ENCODE peak calls at places on chromosomes 1 and 21, in five cellular contexts. One of them, this sample, is unnamed. For H3K4me1, the result is how much of the 10 kb centered on the place peaks cover.

GRCh38 chr1:214476958-214477870 is 74.2 kb downstream of the PTPN14 start:
- DNase-seq in fibroblast of lung: peak
- DNase-seq in tibial artery: no peak
- DNase-seq in sigmoid colon: no peak
- DNase-seq in CD8-positive, alpha-beta T cell: no peak
- DNase-seq in this sample: no peak

GRCh38 chr1:72037745-72038343 is 244.5 kb downstream of the NEGR1 start:
- DNase-seq in fibroblast of lung: peak
- DNase-seq in CD8-positive, alpha-beta T cell: peak
- DNase-seq in sigmoid colon: no peak
- DNase-seq in tibial artery: no peak
- DNase-seq in this sample: no peak

GRCh38 chr1:156128749-156129682 is 14.5 kb downstream of the LMNA start:
- DNase-seq in fibroblast of lung: peak
- DNase-seq in tibial artery: peak
- DNase-seq in CD8-positive, alpha-beta T cell: no peak
- DNase-seq in sigmoid colon: peak
- DNase-seq in this sample: no peak

GRCh38 chr1:85484716-85485115 is 19.8 kb upstream of the DDAH1 start:
- DNase-seq in sigmoid colon: no peak
- DNase-seq in CD8-positive, alpha-beta T cell: no peak
- DNase-seq in tibial artery: no peak
- DNase-seq in fibroblast of lung: no peak
- DNase-seq in this sample: no peak

GRCh38 chr1:198437352-198437751 is 103.1 kb downstream of the ATP6V1G3 start:
- DNase-seq in CD8-positive, alpha-beta T cell: no peak
- DNase-seq in fibroblast of lung: no peak
- DNase-seq in tibial artery: no peak
- DNase-seq in sigmoid colon: no peak
- DNase-seq in this sample: no peak

GRCh38 chr1:88684482-88685238 is 587 bp downstream of the PKN2 start:
- DNase-seq in CD8-positive, alpha-beta T cell: peak
- DNase-seq in sigmoid colon: peak
- DNase-seq in tibial artery: peak
- DNase-seq in fibroblast of lung: peak
- DNase-seq in this sample: peak

GRCh38 chr1:85379203-85380136 is 85.5 kb downstream of the DDAH1 start:
- DNase-seq in tibial artery: no peak
- DNase-seq in fibroblast of lung: peak
- DNase-seq in CD8-positive, alpha-beta T cell: no peak
- DNase-seq in sigmoid colon: no peak
- DNase-seq in this sample: no peak

GRCh38 chr21:15421947-15422346 is 307.8 kb upstream of the USP25 start:
- DNase-seq in CD8-positive, alpha-beta T cell: no peak
- DNase-seq in sigmoid colon: no peak
- DNase-seq in fibroblast of lung: no peak
- DNase-seq in tibial artery: no peak
- DNase-seq in this sample: no peak

GRCh38 chr1:115952547-115952946 is 23.8 kb upstream of the SLC22A15 start:
- DNase-seq in sigmoid colon: no peak
- DNase-seq in fibroblast of lung: no peak
- DNase-seq in CD8-positive, alpha-beta T cell: no peak
- DNase-seq in tibial artery: no peak
- DNase-seq in this sample: no peak

GRCh38 chr1:211648980-211649934 is 26.2 kb downstream of the NEK2 start:
- DNase-seq in sigmoid colon: no peak
- DNase-seq in CD8-positive, alpha-beta T cell: no peak
- DNase-seq in tibial artery: peak
- DNase-seq in fibroblast of lung: peak
- DNase-seq in this sample: no peak

GRCh38 chr1:5388622-5389021 is 603.6 kb downstream of the NPHP4 start:
- DNase-seq in CD8-positive, alpha-beta T cell: no peak
- DNase-seq in tibial artery: no peak
- DNase-seq in sigmoid colon: no peak
- DNase-seq in fibroblast of lung: no peak
- DNase-seq in this sample: no peak

GRCh38 chr1:211781260-211781659 is 49.3 kb downstream of the LPGAT1 start:
- DNase-seq in tibial artery: no peak
- DNase-seq in fibroblast of lung: no peak
- DNase-seq in sigmoid colon: no peak
- DNase-seq in CD8-positive, alpha-beta T cell: no peak
- DNase-seq in this sample: no peak

GRCh38 chr1:48500541-48501440 is 28.8 kb upstream of the SPATA6 start:
- DNase-seq in sigmoid colon: no peak
- DNase-seq in tibial artery: no peak
- DNase-seq in CD8-positive, alpha-beta T cell: no peak
- DNase-seq in fibroblast of lung: no peak
- DNase-seq in this sample: no peak

GRCh38 chr1:154607084-154607747 is 770 bp downstream of the ADAR start:
- DNase-seq in sigmoid colon: no peak
- DNase-seq in CD8-positive, alpha-beta T cell: peak
- DNase-seq in tibial artery: no peak
- DNase-seq in fibroblast of lung: peak
- DNase-seq in this sample: no peak

GRCh38 chr1:38608202-38608864 is 251.2 kb downstream of the RRAGC start:
- DNase-seq in sigmoid colon: no peak
- DNase-seq in CD8-positive, alpha-beta T cell: peak
- DNase-seq in tibial artery: no peak
- DNase-seq in fibroblast of lung: no peak
- DNase-seq in this sample: no peak

GRCh38 chr21:29938968-29939858 is 583 bp downstream of the GRIK1 start:
- DNase-seq in CD8-positive, alpha-beta T cell: no peak
- DNase-seq in sigmoid colon: peak
- DNase-seq in fibroblast of lung: peak
- DNase-seq in tibial artery: no peak
- DNase-seq in this sample: no peak

GRCh38 chr1:67211589-67212563 is 45.6 kb downstream of the IL23R start:
- DNase-seq in CD8-positive, alpha-beta T cell: peak
- DNase-seq in sigmoid colon: no peak
- DNase-seq in fibroblast of lung: peak
- DNase-seq in tibial artery: no peak
- DNase-seq in this sample: peak

GRCh38 chr1:37958690-37959089 is 11.8 kb upstream of the INPP5B start:
- DNase-seq in CD8-positive, alpha-beta T cell: no peak
- DNase-seq in fibroblast of lung: peak
- DNase-seq in tibial artery: no peak
- DNase-seq in sigmoid colon: no peak
- DNase-seq in this sample: no peak

GRCh38 chr1:178503849-178504248 is 7.1 kb upstream of the CLEC20A start:
- DNase-seq in fibroblast of lung: no peak
- DNase-seq in tibial artery: peak
- DNase-seq in sigmoid colon: no peak
- DNase-seq in CD8-positive, alpha-beta T cell: no peak
- DNase-seq in this sample: no peak

GRCh38 chr1:98110674-98111073 is 189.8 kb upstream of the DPYD start:
- DNase-seq in tibial artery: no peak
- DNase-seq in CD8-positive, alpha-beta T cell: no peak
- DNase-seq in fibroblast of lung: peak
- DNase-seq in sigmoid colon: no peak
- DNase-seq in this sample: no peak

GRCh38 chr1:34113887-34114286 is 51.1 kb downstream of the CSMD2 start:
- DNase-seq in fibroblast of lung: no peak
- DNase-seq in sigmoid colon: no peak
- DNase-seq in tibial artery: no peak
- DNase-seq in CD8-positive, alpha-beta T cell: no peak
- DNase-seq in this sample: no peak

GRCh38 chr1:52432807-52433206 is 28.4 kb downstream of the PRPF38A start:
- DNase-seq in sigmoid colon: no peak
- DNase-seq in fibroblast of lung: no peak
- DNase-seq in tibial artery: no peak
- DNase-seq in CD8-positive, alpha-beta T cell: no peak
- DNase-seq in this sample: no peak
- H3K4me3 ChIP-seq in sigmoid colon: no peak
- H3K4me3 ChIP-seq in fibroblast of lung: no peak
- H3K4me3 ChIP-seq in tibial artery: no peak
- H3K4me3 ChIP-seq in CD8-positive, alpha-beta T cell: no peak
- H3K4me3 ChIP-seq in this sample: no peak

DNA sequence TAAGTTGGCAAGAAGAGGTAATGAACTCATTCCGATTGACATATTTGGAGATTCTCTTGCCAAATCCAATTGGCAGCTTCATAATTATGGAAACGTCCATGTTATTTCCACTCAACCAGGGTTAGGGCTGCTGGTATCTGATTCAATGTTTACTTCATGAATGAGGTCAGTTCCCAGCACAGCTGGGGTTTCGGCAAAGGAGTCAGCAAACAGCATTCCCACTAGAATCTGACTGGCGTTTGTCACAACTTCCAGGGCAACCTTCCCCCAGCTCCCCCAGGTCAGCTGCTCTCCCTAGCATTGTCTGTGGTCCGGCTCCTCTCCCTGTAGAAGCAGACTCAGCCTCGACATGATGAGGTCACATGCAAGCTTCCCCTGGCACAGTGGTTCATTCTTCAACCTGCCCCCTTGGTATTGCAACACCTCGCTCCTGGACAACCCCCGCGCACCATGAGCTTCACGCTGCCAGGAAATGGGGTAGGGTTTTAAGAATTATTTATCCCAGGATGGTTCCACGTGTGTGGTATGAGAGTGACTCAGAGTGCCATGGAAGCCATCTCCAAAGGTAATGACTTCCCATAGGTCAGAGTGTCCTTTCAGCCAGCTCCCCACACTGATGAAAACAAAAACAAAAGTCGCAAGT is 100.7 kb upstream of the SLC25A33 start:
- DNase-seq in fibroblast of lung: peak
- DNase-seq in tibial artery: peak
- DNase-seq in sigmoid colon: peak
- DNase-seq in CD8-positive, alpha-beta T cell: no peak
- DNase-seq in this sample: no peak
- H3K27ac ChIP-seq in fibroblast of lung: peak
- H3K27ac ChIP-seq in tibial artery: peak
- H3K27ac ChIP-seq in sigmoid colon: peak
- H3K27ac ChIP-seq in CD8-positive, alpha-beta T cell: no peak
- H3K27ac ChIP-seq in this sample: no peak

GRCh38 chr1:223723351-223723904 is 11.1 kb downstream of the CAPN2 start:
- DNase-seq in CD8-positive, alpha-beta T cell: no peak
- DNase-seq in fibroblast of lung: no peak
- DNase-seq in tibial artery: no peak
- DNase-seq in sigmoid colon: no peak
- DNase-seq in this sample: no peak

GRCh38 chr1:223717695-223718363 is 5.5 kb downstream of the CAPN2 start:
- DNase-seq in sigmoid colon: no peak
- DNase-seq in tibial artery: no peak
- DNase-seq in fibroblast of lung: no peak
- DNase-seq in CD8-positive, alpha-beta T cell: no peak
- DNase-seq in this sample: no peak

GRCh38 chr1:223721658-223722606 is 9.6 kb downstream of the CAPN2 start:
- DNase-seq in tibial artery: no peak
- DNase-seq in sigmoid colon: no peak
- DNase-seq in CD8-positive, alpha-beta T cell: no peak
- DNase-seq in fibroblast of lung: no peak
- DNase-seq in this sample: no peak

GRCh38 chr1:223718850-223719249 is 6.5 kb downstream of the CAPN2 start:
- DNase-seq in tibial artery: no peak
- DNase-seq in sigmoid colon: no peak
- DNase-seq in fibroblast of lung: no peak
- DNase-seq in CD8-positive, alpha-beta T cell: no peak
- DNase-seq in this sample: no peak

DNA sequence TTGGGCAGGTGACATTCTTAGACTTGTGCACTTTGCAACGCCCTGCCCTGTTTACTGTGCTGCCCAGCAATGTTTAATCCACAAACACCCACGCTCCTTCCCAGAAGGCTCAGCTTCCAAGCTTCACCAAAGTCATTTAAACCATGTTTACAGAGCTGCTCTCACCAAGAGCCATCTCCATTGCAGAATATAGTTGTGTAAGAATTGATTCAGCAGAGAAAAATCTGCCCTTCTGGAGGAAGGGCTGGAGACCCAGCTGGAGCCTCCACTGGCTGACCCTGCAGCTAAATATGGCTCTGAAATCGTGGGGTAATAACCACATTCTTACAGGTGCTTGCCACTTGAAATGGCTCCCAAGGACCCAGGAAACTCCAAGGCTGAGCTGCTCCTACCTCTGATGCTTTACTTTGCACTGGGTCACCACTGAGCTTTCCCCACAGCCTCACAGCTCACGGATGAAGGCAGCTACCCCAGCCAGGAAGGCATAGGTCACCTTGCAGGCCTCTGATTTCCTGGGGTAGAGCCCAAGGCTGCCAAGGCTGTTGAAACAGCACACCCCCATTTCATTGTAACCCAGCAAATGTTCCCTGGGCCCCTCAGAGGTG is 8.8 kb downstream of the CAPN2 start:
- DNase-seq in tibial artery: peak
- DNase-seq in CD8-positive, alpha-beta T cell: no peak
- DNase-seq in fibroblast of lung: peak
- DNase-seq in sigmoid colon: no peak
- DNase-seq in this sample: no peak
- H3K4me1 ChIP-seq in tibial artery: under half
- H3K4me1 ChIP-seq in CD8-positive, alpha-beta T cell: under half
- H3K4me1 ChIP-seq in fibroblast of lung: under half
- H3K4me1 ChIP-seq in sigmoid colon: under half
- H3K4me1 ChIP-seq in this sample: half or more

DNA sequence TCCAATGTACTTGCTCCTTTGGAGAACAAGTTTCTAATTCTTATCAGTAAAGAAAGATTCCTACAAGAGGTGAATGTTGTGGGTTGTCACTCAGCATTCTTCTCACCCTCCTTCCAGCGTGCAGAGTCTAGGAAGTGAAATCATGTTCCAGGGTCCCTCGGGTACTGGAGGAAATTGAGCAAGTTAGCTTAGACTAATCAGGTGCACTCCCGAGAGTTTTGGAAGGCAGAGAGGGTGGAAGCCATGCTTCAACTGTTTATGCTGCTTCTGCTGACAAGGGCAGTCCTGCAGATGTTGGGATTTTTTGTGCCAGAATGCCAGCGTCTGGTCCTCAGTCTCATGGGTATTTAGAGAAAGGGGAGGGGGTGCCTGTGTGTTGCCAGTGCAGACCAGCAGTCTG is 5.3 kb upstream of the C1orf115 start:
- DNase-seq in tibial artery: no peak
- DNase-seq in fibroblast of lung: no peak
- DNase-seq in sigmoid colon: no peak
- DNase-seq in CD8-positive, alpha-beta T cell: no peak
- DNase-seq in this sample: no peak
- H3K4me3 ChIP-seq in tibial artery: no peak
- H3K4me3 ChIP-seq in fibroblast of lung: no peak
- H3K4me3 ChIP-seq in sigmoid colon: no peak
- H3K4me3 ChIP-seq in CD8-positive, alpha-beta T cell: no peak
- H3K4me3 ChIP-seq in this sample: no peak